ENCODE peak calls at places on chromosomes 7 and 10, in four cellular contexts. B, X, M and P are unnamed samples.

GRCh38 chr10:43679509-43679908 is 30.8 kb upstream of the ZNF32 start:
- DNase-seq in B (no peak), M (peak), X (no peak), P (peak)

GRCh38 chr10:31836569-31837406 is 91.8 kb downstream of the ARHGAP12 start:
- DNase-seq in M (peak), B (peak), X (no peak), P (no peak)

GRCh38 chr10:112230325-112230988 is 46.9 kb upstream of the GPAM start:
- DNase-seq in M (no peak), X (no peak), B (no peak), P (no peak)

GRCh38 chr10:71666607-71667373 is 52.8 kb downstream of the C10orf105 start:
- DNase-seq in X (no peak), M (no peak), B (no peak), P (no peak)

GRCh38 chr7:29810297-29810696 is 4.0 kb downstream of the WIPF3 start:
- DNase-seq in M (no peak), X (no peak), B (no peak), P (no peak)

GRCh38 chr10:98649170-98649569 is 202.4 kb upstream of the HPS1 start:
- DNase-seq in M (no peak), X (no peak), B (no peak), P (no peak)

GRCh38 chr10:22605168-22605567 is 109.2 kb downstream of the PIP4K2A start:
- DNase-seq in M (peak), B (no peak), X (no peak), P (no peak)

GRCh38 chr10:27242951-27243551 is 2.5 kb upstream of the ACBD5 start:
- DNase-seq in B (no peak), M (peak), X (peak), P (no peak)

GRCh38 chr7:56091591-56091990 is 1.2 kb downstream of the PHKG1 start:
- DNase-seq in X (no peak), B (no peak), M (peak), P (no peak)

GRCh38 chr10:7891634-7892033 is 73.3 kb downstream of the TAF3 start:
- DNase-seq in X (no peak), M (peak), B (no peak), P (no peak)

GRCh38 chr7:107660381-107661080 is at the start of gene SLC26A4:
- DNase-seq in X (no peak), M (no peak), B (peak), P (no peak)

GRCh38 chr10:15735766-15736165 is 16.0 kb upstream of the ITGA8 start:
- DNase-seq in X (no peak), B (no peak), M (peak), P (no peak)

GRCh38 chr7:148572067-148572522 is 18.5 kb upstream of the C7orf33 start:
- DNase-seq in B (no peak), X (no peak), M (no peak), P (no peak)

GRCh38 chr10:128781636-128782035 is 655.4 kb upstream of the MKI67 start:
- DNase-seq in B (no peak), X (no peak), M (no peak), P (no peak)

GRCh38 chr7:66399566-66399965 is 194.4 kb downstream of the TPST1 start:
- DNase-seq in X (no peak), M (no peak), B (no peak), P (no peak)

GRCh38 chr10:6404127-6405072 is 175.7 kb downstream of the PRKCQ start:
- DNase-seq in X (no peak), M (peak), B (no peak), P (no peak)
- TF ChIP-seq CTCF in X (no peak), M (no peak), B (no peak), P (no peak)

DNA sequence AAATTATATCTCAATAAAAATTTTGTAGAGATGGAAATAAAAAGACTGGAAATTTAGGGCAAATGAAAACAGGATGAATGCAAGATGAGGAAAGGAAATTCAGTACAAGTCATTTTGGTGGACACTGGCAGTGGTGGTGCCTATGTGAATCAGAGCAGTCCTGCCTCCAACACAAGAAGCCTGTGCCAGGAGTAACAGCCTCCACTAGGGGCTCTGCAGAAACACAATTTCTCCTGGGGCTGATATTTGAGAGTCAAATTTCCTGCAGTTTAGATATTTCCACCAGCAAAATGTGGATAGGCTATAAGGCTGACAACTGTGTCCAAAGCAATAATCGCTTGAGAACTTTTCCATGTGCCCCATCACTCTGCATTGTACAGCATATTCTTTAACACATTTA is 4.7 kb upstream of the PLXDC2 start:
- DNase-seq in X (no peak), M (peak), B (peak), P (no peak)
- TF ChIP-seq CTCF in X (peak), M (peak), B (no peak), P (peak)

DNA sequence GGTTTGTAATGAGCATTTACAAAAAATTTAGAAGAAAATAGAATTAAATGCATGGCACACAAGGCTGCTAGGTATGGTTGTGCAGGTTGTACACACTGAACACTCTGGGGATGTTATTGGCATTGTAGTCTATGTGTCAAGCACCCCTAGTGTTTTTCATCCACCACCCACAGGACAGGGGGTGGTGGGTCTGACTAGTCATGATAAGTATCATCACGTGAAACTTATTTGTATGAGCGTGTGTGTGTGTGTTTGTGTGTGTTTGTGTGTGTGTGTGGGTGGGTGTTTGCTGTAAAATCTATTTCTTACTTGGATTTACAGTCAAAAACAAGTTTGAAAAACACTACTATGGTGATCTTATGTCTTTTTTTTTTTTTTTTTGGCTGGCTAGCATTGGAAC is 66.5 kb downstream of the MAP3K8 start:
- DNase-seq in M (no peak), X (no peak), B (no peak), P (no peak)
- TF ChIP-seq CTCF in M (no peak), X (no peak), B (no peak), P (no peak)

GRCh38 chr7:1758417-1758858 is 88.4 kb downstream of the ELFN1 start:
- DNase-seq in B (peak), X (peak), M (peak), P (peak)
- TF ChIP-seq CTCF in B (peak), X (peak), M (peak), P (peak)

GRCh38 chr7:142083605-142084004 is 27.9 kb upstream of the MGAM2 start:
- DNase-seq in X (no peak), M (no peak), B (no peak), P (no peak)

GRCh38 chr7:142091957-142092356 is 19.6 kb upstream of the MGAM2 start:
- DNase-seq in B (no peak), M (no peak), X (no peak), P (no peak)

GRCh38 chr7:142088022-142088714 is 23.4 kb upstream of the MGAM2 start:
- DNase-seq in M (no peak), X (peak), B (no peak), P (no peak)

GRCh38 chr7:142085428-142085827 is 26.1 kb upstream of the MGAM2 start:
- DNase-seq in X (no peak), B (no peak), M (no peak), P (no peak)

DNA sequence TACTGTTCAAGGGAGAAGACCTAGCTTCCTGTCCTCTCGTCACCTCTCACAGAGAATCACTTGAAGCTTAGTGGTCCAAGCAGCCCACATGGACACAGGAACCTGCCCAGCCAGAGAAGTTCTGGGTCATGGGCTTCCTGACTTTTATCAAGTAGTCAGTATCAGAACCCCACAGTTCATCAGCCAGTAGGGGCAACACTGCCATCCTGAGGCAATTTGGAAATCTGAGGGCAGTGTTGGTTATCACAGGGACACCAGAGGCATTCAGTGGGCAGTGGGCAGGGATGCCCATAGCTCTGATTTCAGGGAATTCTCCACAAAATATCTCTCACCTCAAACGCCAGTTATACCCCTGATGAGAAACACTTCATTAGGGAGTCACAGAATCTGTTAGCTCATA is 22.5 kb upstream of the MGAM2 start:
- DNase-seq in B (no peak), X (no peak), M (no peak), P (no peak)
- TF ChIP-seq CTCF in B (no peak), X (peak), M (no peak), P (no peak)

GRCh38 chr7:37832194-37832593 is 16.2 kb upstream of the NME8 start:
- DNase-seq in X (peak), B (no peak), M (peak), P (peak)

GRCh38 chr7:37833107-37833817 is 15.1 kb upstream of the NME8 start:
- DNase-seq in X (peak), M (peak), B (peak), P (no peak)

GRCh38 chr7:37831214-37831613 is 17.2 kb upstream of the NME8 start:
- DNase-seq in B (no peak), X (no peak), M (no peak), P (no peak)

DNA sequence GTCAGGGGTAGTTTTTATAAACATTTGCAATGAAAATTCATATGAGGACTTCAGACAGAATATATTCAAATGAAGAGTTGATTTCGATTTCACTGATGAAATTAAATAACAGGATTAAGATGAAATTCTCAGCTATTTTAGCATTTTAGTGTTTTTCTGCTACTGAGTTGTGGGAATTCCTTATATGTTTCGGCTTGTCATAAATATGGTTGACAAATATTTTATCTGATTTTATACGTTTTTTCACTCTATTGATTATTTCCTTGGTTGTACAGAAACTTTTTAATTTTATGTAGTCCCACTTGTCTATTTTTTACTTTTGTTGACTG is 14.6 kb upstream of the NME8 start:
- DNase-seq in M (no peak), X (no peak), B (no peak), P (no peak)
- TF ChIP-seq CTCF in M (no peak), X (no peak), B (no peak), P (no peak)

GRCh38 chr7:128112781-128113221 is 81.6 kb upstream of the LRRC4 start:
- DNase-seq in B (no peak), X (no peak), M (no peak), P (peak)
- TF ChIP-seq CTCF in B (no peak), X (no peak), M (no peak), P (no peak)

DNA sequence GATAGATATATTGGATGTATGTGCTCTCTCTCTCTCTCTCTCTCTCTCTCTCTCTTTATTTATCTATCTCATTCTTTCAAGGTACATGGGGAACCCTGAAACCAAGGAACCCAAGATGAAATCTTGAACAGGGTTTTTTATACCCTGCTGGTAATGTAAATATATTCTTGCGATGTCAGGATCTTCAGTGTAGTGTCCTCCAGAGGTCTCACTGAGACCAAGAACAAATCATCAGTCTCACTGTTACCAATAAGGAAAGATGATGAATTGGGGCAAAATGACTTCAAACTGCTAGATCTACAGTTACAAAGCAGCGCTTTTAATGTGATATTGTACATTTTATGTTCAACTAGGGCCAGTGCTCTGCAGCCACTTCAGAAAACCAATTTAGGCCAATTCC is 423.5 kb downstream of the ANKRD7 start:
- DNase-seq in M (no peak), X (no peak), B (no peak), P (no peak)
- TF ChIP-seq CTCF in M (no peak), X (no peak), B (no peak), P (no peak)

GRCh38 chr7:156858523-156858922 is 34.5 kb downstream of the LMBR1 start:
- DNase-seq in X (no peak), M (no peak), B (no peak), P (no peak)

GRCh38 chr7:156857757-156858156 is 35.2 kb downstream of the LMBR1 start:
- DNase-seq in X (no peak), M (no peak), B (no peak), P (no peak)

GRCh38 chr7:156848979-156849378 is 44.0 kb downstream of the LMBR1 start:
- DNase-seq in B (no peak), X (no peak), M (no peak), P (no peak)

GRCh38 chr7:156854654-156855053 is 38.3 kb downstream of the LMBR1 start:
- DNase-seq in B (no peak), M (no peak), X (no peak), P (no peak)
- TF ChIP-seq CTCF in B (no peak), M (no peak), X (no peak), P (no peak)

DNA sequence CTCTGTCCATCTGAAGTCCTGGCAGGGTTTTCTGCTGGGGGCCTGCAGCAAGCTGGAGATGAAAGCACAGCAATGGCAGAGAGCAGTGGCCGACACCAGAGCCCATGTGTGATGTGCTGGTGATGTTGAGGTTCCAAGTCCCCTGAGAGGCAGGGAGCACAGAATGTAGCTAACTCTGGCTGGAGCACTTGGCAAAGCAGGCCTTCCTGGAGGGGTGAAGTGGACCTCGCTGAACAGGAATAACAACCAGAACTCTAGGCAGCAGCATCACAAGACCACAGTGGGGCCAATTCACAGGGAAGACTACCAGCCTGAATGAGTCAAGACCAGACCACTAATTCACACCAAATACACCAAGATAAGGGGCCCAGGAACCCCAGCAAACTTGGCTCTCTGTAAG is 22.8 kb upstream of the MSMB start:
- DNase-seq in X (no peak), B (no peak), M (no peak), P (no peak)
- TF ChIP-seq CTCF in X (no peak), B (no peak), M (no peak), P (no peak)